ENCODE peak calls at places on chromosome 18, in eight cellular contexts. H is fibroblast of pulmonary artery, N is GM20000, E is AG04450, L is right atrium auricular region, G is adrenal gland, R is BJ, Q is prostate gland. M is an unnamed sample.

GRCh38 chr18:39414009-39414700 is 1848.6 kb upstream of the CELF4 start:
- DNase-seq in H (peak), N (no peak), E (peak), L (no peak), G (no peak), R (no peak), Q (no peak), M (no peak)

GRCh38 chr18:13471971-13472628 is 253.5 kb downstream of the LDLRAD4 start:
- DNase-seq in H (no peak), N (no peak), E (no peak), L (no peak), G (no peak), R (no peak), Q (no peak), M (no peak)

GRCh38 chr18:77118256-77119090 is 14.1 kb downstream of the MBP start:
- DNase-seq in H (no peak), N (no peak), E (no peak), L (no peak), G (no peak), R (no peak), Q (no peak), M (no peak)

GRCh38 chr18:54950221-54950620 is 9.0 kb downstream of the CCDC68 start:
- DNase-seq in H (no peak), N (no peak), E (no peak), L (no peak), G (no peak), R (no peak), Q (no peak), M (no peak)

GRCh38 chr18:3747176-3747973 is 297.4 kb downstream of the TGIF1 start:
- DNase-seq in H (peak), N (no peak), E (peak), L (peak), G (peak), R (no peak), Q (no peak), M (no peak)

GRCh38 chr18:8218263-8218662 is 391.0 kb upstream of the RAB12 start:
- DNase-seq in H (no peak), N (no peak), E (no peak), L (no peak), G (no peak), R (no peak), Q (no peak), M (no peak)

GRCh38 chr18:64893349-64893748 is 744.5 kb upstream of the LINC00305 start:
- DNase-seq in H (no peak), N (no peak), E (no peak), L (no peak), G (no peak), R (no peak), Q (no peak), M (no peak)

GRCh38 chr18:67599277-67599676 is 82.8 kb upstream of the DSEL start:
- DNase-seq in H (peak), N (no peak), E (peak), L (no peak), G (no peak), R (no peak), Q (no peak), M (no peak)

GRCh38 chr18:21115519-21116411 is 4.2 kb upstream of the ROCK1 start:
- DNase-seq in H (peak), N (no peak), E (no peak), L (no peak), G (no peak), R (peak), Q (no peak), M (no peak)

GRCh38 chr18:45505497-45506206 is 109.6 kb upstream of the SLC14A2 start:
- DNase-seq in H (no peak), N (no peak), E (no peak), L (no peak), G (no peak), R (no peak), Q (no peak), M (no peak)

GRCh38 chr18:74936343-74936742 is 272.6 kb downstream of the PTGR3 start:
- DNase-seq in H (no peak), N (no peak), E (no peak), L (no peak), G (no peak), R (no peak), Q (no peak), M (no peak)

GRCh38 chr18:29653816-29654215 is 1388.7 kb downstream of the DSC3 start:
- DNase-seq in H (no peak), N (no peak), E (no peak), L (no peak), G (no peak), R (no peak), Q (no peak), M (no peak)
- TF ChIP-seq CTCF in H (no peak), N (no peak), E (no peak), L (no peak), G (no peak), R (no peak), Q (no peak), M (no peak)

GRCh38 chr18:58526425-58527115 is 102.3 kb downstream of the ALPK2 start:
- DNase-seq in H (no peak), N (no peak), E (no peak), L (no peak), G (no peak), R (no peak), Q (no peak), M (no peak)
- TF ChIP-seq CTCF in H (no peak), N (no peak), E (no peak), L (no peak), G (no peak), R (no peak), Q (no peak), M (no peak)

GRCh38 chr18:59613903-59614302 is 83.3 kb downstream of the CCBE1 start:
- DNase-seq in H (no peak), N (no peak), E (no peak), L (no peak), G (no peak), R (no peak), Q (no peak), M (no peak)

GRCh38 chr18:59620381-59620780 is 76.8 kb downstream of the CCBE1 start:
- DNase-seq in H (no peak), N (no peak), E (no peak), L (no peak), G (no peak), R (no peak), Q (no peak), M (no peak)

GRCh38 chr18:59612461-59612860 is 84.8 kb downstream of the CCBE1 start:
- DNase-seq in H (peak), N (no peak), E (no peak), L (no peak), G (peak), R (peak), Q (no peak), M (no peak)

GRCh38 chr18:59617468-59617932 is 79.7 kb downstream of the CCBE1 start:
- DNase-seq in H (peak), N (no peak), E (no peak), L (no peak), G (peak), R (no peak), Q (no peak), M (no peak)

GRCh38 chr18:59616501-59616900 is 80.7 kb downstream of the CCBE1 start:
- DNase-seq in H (peak), N (no peak), E (no peak), L (no peak), G (no peak), R (no peak), Q (no peak), M (no peak)
- TF ChIP-seq CTCF in H (no peak), N (no peak), E (no peak), L (no peak), G (no peak), R (no peak), Q (no peak), M (no peak)

GRCh38 chr18:49835405-49835804 is 22.1 kb upstream of the ACAA2 start:
- DNase-seq in H (no peak), N (no peak), E (no peak), L (no peak), G (no peak), R (no peak), Q (no peak), M (no peak)

GRCh38 chr18:49838381-49838780 is 25.0 kb upstream of the ACAA2 start:
- DNase-seq in H (no peak), N (no peak), E (no peak), L (no peak), G (no peak), R (no peak), Q (no peak), M (no peak)

GRCh38 chr18:49837889-49838288 is 24.6 kb upstream of the ACAA2 start:
- DNase-seq in H (no peak), N (no peak), E (no peak), L (no peak), G (no peak), R (no peak), Q (no peak), M (no peak)

GRCh38 chr18:49832221-49832647 is 18.9 kb upstream of the ACAA2 start:
- DNase-seq in H (no peak), N (no peak), E (no peak), L (no peak), G (no peak), R (no peak), Q (no peak), M (no peak)

DNA sequence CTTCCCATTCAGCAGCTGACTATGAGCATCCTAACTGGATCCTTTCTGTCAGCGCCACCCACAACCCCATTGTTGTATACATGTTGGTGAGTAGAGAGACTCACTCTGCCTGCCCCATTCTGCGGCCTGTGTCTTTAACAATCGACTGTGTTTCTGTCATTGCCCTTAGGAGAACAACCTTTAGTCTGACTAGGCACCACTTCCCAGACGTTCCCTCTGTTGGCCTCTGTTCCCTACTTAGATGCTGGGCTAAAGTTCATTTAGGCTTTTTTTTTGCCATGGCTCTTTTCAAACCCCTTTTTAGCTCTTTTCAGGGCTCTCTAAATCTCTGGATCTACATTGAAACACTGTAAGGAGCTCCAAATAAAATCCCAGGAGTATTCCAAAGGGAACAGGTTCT is 20.5 kb upstream of the ACAA2 start:
- DNase-seq in H (no peak), N (no peak), E (no peak), L (no peak), G (no peak), R (no peak), Q (no peak), M (no peak)
- TF ChIP-seq CTCF in H (no peak), N (no peak), E (no peak), L (no peak), G (no peak), R (no peak), Q (no peak), M (no peak)

DNA sequence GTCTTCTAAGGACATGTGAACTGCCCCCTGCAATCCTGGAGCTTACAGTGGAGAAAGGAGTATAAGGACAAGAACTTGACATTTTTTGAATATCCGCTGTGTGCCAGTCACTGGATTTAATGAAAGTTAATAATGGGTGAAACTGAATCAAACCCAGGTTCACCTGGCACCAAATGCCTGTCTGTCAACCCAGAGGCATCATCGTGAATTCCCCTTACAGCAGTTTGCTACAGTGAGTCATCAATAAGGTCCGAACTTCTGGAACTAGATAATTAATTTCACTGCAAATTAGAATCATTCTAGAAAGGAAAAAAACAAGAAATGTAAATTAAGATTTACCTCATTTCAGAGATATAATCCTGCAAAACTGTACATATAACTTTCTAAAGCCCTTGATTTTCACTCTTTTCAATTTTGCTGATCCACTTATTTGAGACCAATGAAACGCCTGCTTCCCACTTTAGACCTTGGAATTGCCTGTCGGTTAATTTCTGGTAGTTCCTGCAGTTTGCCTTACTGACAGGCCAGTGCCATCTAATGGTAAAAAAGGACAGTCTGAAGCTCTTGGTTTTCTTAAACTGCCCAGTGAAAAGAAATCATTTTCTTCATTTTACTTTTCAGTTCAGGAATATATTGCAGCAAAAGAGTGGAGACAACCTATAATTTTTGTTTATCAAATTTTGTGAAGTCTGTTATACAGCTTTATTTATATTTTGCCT is 8.2 kb downstream of the DSG2 start:
- DNase-seq in H (peak), N (no peak), E (no peak), L (no peak), G (no peak), R (no peak), Q (no peak), M (no peak)
- TF ChIP-seq CTCF in H (peak), N (no peak), E (no peak), L (peak), G (no peak), R (no peak), Q (no peak), M (no peak)